ENCODE peak calls at places on chromosomes 7 and 10, in seven cellular contexts. U, B, R, I, F, J and M are unnamed samples.

GRCh38 chr10:89283174-89283987 is 18.5 kb upstream of the IFIT2 start:
- DNase-seq in B (no peak), F (no peak), J (no peak), R (no peak), I (no peak), U (no peak), M (no peak)

GRCh38 chr7:6026011-6026819 is 5.0 kb upstream of the ANKRD61 start:
- DNase-seq in I (peak; percentile 72), R (peak; percentile 80), U (peak; percentile 23), J (peak; percentile 40), B (peak; percentile 59), F (peak; percentile 70), M (peak; percentile 50)

GRCh38 chr7:11379641-11380040 is 406.0 kb downstream of the PHF14 start:
- DNase-seq in R (no peak), J (no peak), F (no peak), U (no peak), B (no peak), I (no peak), M (no peak)

GRCh38 chr7:446289-446935 is 73.2 kb downstream of the PDGFA start:
- DNase-seq in J (no peak), U (no peak), B (no peak), I (no peak), R (no peak), F (no peak), M (no peak)

GRCh38 chr7:98354052-98354451 is 46.8 kb downstream of the BAIAP2L1 start:
- DNase-seq in B (no peak), F (no peak), R (no peak), J (no peak), I (no peak), U (no peak), M (no peak)

GRCh38 chr7:18037609-18038008 is 10.0 kb upstream of the PRPS1L1 start:
- DNase-seq in F (no peak), B (no peak), I (no peak), U (no peak), R (no peak), J (no peak), M (no peak)

GRCh38 chr10:97518601-97519043 is 19.9 kb downstream of the UBTD1 start:
- DNase-seq in B (no peak), U (no peak), I (no peak), F (no peak), R (no peak), J (no peak), M (no peak)

GRCh38 chr10:49556723-49557122 is 17.8 kb upstream of the ERCC6 start:
- DNase-seq in F (no peak), U (no peak), B (no peak), J (no peak), R (no peak), I (no peak), M (no peak)

GRCh38 chr7:149860821-149861727 is 12.7 kb upstream of the ATP6V0E2 start:
- DNase-seq in B (no peak), R (no peak), F (no peak), I (peak; percentile 82), U (no peak), J (peak; percentile 46), M (no peak)

GRCh38 chr7:372939-373791 is 83.2 kb downstream of the FOXL3 start:
- DNase-seq in B (no peak), J (no peak), U (no peak), I (peak; percentile 30), R (no peak), F (no peak), M (no peak)

GRCh38 chr10:17616403-17617030 is 657 bp downstream of the HACD1 start:
- DNase-seq in I (peak; percentile 78), J (peak; percentile 97), U (no peak), F (no peak), B (no peak), R (peak; percentile 72), M (peak; percentile 92)

GRCh38 chr7:100968650-100969049 is 715 bp upstream of the MUC12 start:
- DNase-seq in R (no peak), F (no peak), U (no peak), I (no peak), B (no peak), J (no peak), M (no peak)

GRCh38 chr10:121845044-121845784 is 82.6 kb downstream of the ATE1 start:
- DNase-seq in F (no peak), R (no peak), J (no peak), B (no peak), U (no peak), I (no peak), M (no peak)

GRCh38 chr7:29946428-29947186 is 43.0 kb downstream of the SCRN1 start:
- DNase-seq in U (no peak), F (no peak), J (peak; percentile 42), B (no peak), I (peak; percentile 72), R (no peak), M (peak; percentile 46)

DNA sequence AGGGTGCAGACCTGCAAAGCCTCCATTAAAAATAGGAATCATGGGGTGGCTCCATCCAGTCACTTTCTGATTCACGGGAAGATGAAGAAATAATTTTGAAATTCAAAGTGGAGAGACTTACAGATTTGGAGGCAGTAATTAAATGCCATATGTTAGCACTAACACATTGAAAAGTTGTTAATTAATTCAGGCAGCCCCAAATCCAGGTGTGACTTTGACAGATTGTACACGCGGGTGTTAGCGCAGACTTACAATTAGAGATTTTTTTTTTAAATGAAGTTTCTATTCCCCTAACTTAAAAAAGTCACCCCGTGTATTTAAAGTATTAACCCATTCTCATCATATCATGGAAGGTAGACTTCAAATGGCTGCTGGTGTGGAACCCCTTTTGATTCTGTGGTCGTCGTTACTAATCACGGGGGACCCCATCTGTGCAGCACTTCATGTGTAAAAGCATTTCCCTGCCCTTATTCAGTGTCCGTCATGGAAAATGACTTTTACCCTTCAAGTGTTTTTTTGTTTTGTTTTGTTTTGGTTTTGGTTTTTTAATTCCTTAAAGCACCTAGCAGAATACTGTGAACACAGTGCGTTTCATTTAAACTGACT is 235.8 kb downstream of the CELF2 start:
- DNase-seq in R (no peak), F (no peak), I (no peak), B (no peak), U (no peak), J (no peak), M (no peak)
- H3K4me1 ChIP-seq in R (no peaks in the 10 kb centered on the region), F (peaks cover 10% of the 10 kb centered on the region), I (peaks cover 7% of the 10 kb centered on the region), B (peaks cover 4% of the 10 kb centered on the region), U (peaks cover 47% of the 10 kb centered on the region), J (peaks cover 14% of the 10 kb centered on the region), M (no peaks in the 10 kb centered on the region)

GRCh38 chr10:8245131-8246117 is 190.9 kb downstream of the GATA3 start:
- DNase-seq in J (no peak), B (no peak), F (peak; percentile 65), R (no peak), I (no peak), U (no peak), M (no peak)

GRCh38 chr10:8242295-8242872 is 187.9 kb downstream of the GATA3 start:
- DNase-seq in J (peak; percentile 5), U (no peak), R (no peak), B (no peak), I (no peak), F (no peak), M (no peak)

GRCh38 chr10:8247191-8247590 is 192.7 kb downstream of the GATA3 start:
- DNase-seq in F (no peak), U (no peak), R (no peak), I (no peak), B (no peak), J (no peak), M (no peak)

GRCh38 chr10:8248868-8249267 is 194.4 kb downstream of the GATA3 start:
- DNase-seq in B (no peak), I (no peak), U (no peak), F (no peak), R (no peak), J (no peak), M (no peak)

DNA sequence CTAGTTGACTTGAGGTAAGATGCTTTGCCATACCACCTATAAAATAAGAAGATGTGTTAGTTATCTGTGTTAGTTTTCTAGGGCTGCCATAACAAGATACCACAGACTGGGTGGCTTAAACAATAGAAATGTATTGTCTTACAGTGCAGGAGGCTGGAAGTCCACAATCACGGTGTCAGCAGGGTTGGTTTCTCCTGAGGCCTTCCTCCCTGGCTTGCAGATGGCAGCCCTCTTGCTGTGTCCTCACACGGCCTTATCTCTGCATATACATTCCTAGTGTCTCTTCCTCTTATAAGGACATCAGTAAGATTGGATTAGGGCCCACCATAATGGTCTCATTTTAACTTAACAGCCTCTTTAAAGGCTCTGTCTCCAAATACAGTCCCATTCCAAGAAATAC is 192.1 kb downstream of the GATA3 start:
- DNase-seq in F (no peak), J (no peak), I (no peak), R (no peak), U (no peak), B (no peak), M (no peak)
- H3K4me1 ChIP-seq in F (peaks cover 42% of the 10 kb centered on the region), J (no peaks in the 10 kb centered on the region), I (no peaks in the 10 kb centered on the region), R (no peaks in the 10 kb centered on the region), U (no peaks in the 10 kb centered on the region), B (no peaks in the 10 kb centered on the region), M (no peaks in the 10 kb centered on the region)

DNA sequence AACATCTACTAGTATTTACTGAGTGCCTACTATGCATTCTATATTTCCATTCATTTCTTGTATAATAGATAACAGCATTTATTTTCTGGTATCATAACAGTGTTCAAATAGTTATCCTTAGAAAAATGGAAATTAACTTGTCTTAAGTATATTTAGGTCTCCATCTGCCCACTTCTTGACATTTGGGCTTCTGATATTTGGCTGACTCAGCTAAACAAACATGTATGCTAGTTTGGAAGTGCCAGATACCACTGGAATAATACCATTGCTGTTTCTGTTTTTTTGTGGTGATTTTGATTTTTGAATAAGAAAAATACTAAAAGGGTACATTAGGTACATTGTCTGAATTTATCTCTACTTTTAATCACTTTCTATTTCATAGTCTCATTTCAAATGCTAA is 169.2 kb downstream of the ST7 start:
- DNase-seq in J (no peak), R (no peak), I (no peak), U (no peak), F (no peak), B (no peak), M (no peak)
- H3K4me1 ChIP-seq in J (peaks cover 53% of the 10 kb centered on the region), R (no peaks in the 10 kb centered on the region), I (no peaks in the 10 kb centered on the region), U (peaks cover 10% of the 10 kb centered on the region), F (no peaks in the 10 kb centered on the region), B (no peaks in the 10 kb centered on the region), M (peaks cover 10% of the 10 kb centered on the region)

GRCh38 chr10:113020838-113021237 is 70.8 kb downstream of the TCF7L2 start:
- DNase-seq in F (no peak), U (no peak), B (no peak), J (no peak), R (no peak), I (no peak), M (peak; percentile 57)

GRCh38 chr10:113019096-113019495 is 69.0 kb downstream of the TCF7L2 start:
- DNase-seq in B (no peak), J (no peak), R (no peak), F (no peak), U (no peak), I (no peak), M (no peak)

GRCh38 chr10:113021268-113022028 is 71.4 kb downstream of the TCF7L2 start:
- DNase-seq in R (no peak), U (no peak), I (no peak), J (no peak), B (no peak), F (no peak), M (peak; percentile 28)

GRCh38 chr10:113019692-113020424 is 69.8 kb downstream of the TCF7L2 start:
- DNase-seq in J (peak; percentile 40), I (no peak), R (no peak), F (no peak), U (no peak), B (no peak), M (no peak)

DNA sequence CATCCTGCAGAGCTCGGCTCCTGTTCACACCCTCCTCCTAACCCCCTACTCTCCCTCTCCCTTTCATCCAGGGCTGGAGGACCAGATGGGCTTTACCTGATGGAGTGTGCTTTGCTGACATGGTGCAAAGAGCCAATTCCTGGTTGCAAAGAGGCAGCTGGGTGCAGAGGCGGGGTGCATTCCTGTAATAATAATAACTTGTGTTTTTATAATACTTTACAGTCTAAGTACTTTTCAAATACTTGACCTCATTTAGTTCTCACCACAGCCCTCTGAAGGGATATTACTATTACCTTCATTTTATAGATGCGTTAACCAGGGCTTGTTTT is 70.3 kb downstream of the TCF7L2 start:
- DNase-seq in J (no peak), I (no peak), B (no peak), F (no peak), R (no peak), U (no peak), M (no peak)
- H3K4me1 ChIP-seq in J (peaks cover 34% of the 10 kb centered on the region), I (peaks cover 12% of the 10 kb centered on the region), B (peaks cover 14% of the 10 kb centered on the region), F (no peaks in the 10 kb centered on the region), R (peaks cover 8% of the 10 kb centered on the region), U (no peaks in the 10 kb centered on the region), M (peaks cover 38% of the 10 kb centered on the region)